ENCODE peak calls at places on chromosomes 1 and 21, in six cellular contexts. One of them, this sample, is unnamed.

GRCh38 chr1:109730666-109731065 is 10.2 kb downstream of the GSTM3 start:
- DNase-seq in transverse colon: no peak
- DNase-seq in upper lobe of left lung: no peak
- DNase-seq in GM12891: no peak
- DNase-seq in sigmoid colon: no peak
- DNase-seq in H1: no peak
- DNase-seq in this sample: no peak

GRCh38 chr1:48681476-48682305 is 95.0 kb downstream of the BEND5 start:
- DNase-seq in transverse colon: no peak
- DNase-seq in upper lobe of left lung: no peak
- DNase-seq in GM12891: no peak
- DNase-seq in sigmoid colon: no peak
- DNase-seq in H1: no peak
- DNase-seq in this sample: no peak

GRCh38 chr1:229905031-229905545 is 161.9 kb upstream of the GALNT2 start:
- DNase-seq in transverse colon: no peak
- DNase-seq in upper lobe of left lung: no peak
- DNase-seq in GM12891: no peak
- DNase-seq in sigmoid colon: no peak
- DNase-seq in H1: no peak
- DNase-seq in this sample: no peak

GRCh38 chr1:46053734-46054133 is 78.7 kb downstream of the PIK3R3 start:
- DNase-seq in transverse colon: no peak
- DNase-seq in upper lobe of left lung: no peak
- DNase-seq in GM12891: no peak
- DNase-seq in sigmoid colon: no peak
- DNase-seq in H1: no peak
- DNase-seq in this sample: no peak

GRCh38 chr21:45576838-45577737 is 34.8 kb upstream of the SLC19A1 start:
- DNase-seq in transverse colon: no peak
- DNase-seq in upper lobe of left lung: peak; percentile 60
- DNase-seq in GM12891: no peak
- DNase-seq in sigmoid colon: peak; percentile 46
- DNase-seq in H1: no peak
- DNase-seq in this sample: no peak

GRCh38 chr1:159598196-159598595 is 10.6 kb downstream of the APCS start:
- DNase-seq in transverse colon: no peak
- DNase-seq in upper lobe of left lung: no peak
- DNase-seq in GM12891: no peak
- DNase-seq in sigmoid colon: no peak
- DNase-seq in H1: no peak
- DNase-seq in this sample: peak; percentile 51

GRCh38 chr1:152495066-152495675 is 15.4 kb upstream of the LCE5A start:
- DNase-seq in transverse colon: peak; percentile 51
- DNase-seq in upper lobe of left lung: no peak
- DNase-seq in GM12891: peak; percentile 35
- DNase-seq in sigmoid colon: no peak
- DNase-seq in H1: no peak
- DNase-seq in this sample: peak; percentile 84

GRCh38 chr1:204104331-204105222 is 31.7 kb downstream of the SOX13 start:
- DNase-seq in transverse colon: peak; percentile 71
- DNase-seq in upper lobe of left lung: no peak
- DNase-seq in GM12891: no peak
- DNase-seq in sigmoid colon: no peak
- DNase-seq in H1: no peak
- DNase-seq in this sample: no peak

GRCh38 chr1:99643021-99643779 is 2.7 kb upstream of the PALMD start:
- DNase-seq in transverse colon: no peak
- DNase-seq in upper lobe of left lung: no peak
- DNase-seq in GM12891: no peak
- DNase-seq in sigmoid colon: no peak
- DNase-seq in H1: no peak
- DNase-seq in this sample: no peak

GRCh38 chr1:179779645-179780272 is 36.7 kb downstream of the FAM163A start:
- DNase-seq in transverse colon: no peak
- DNase-seq in upper lobe of left lung: no peak
- DNase-seq in GM12891: no peak
- DNase-seq in sigmoid colon: no peak
- DNase-seq in H1: no peak
- DNase-seq in this sample: no peak

GRCh38 chr1:52571783-52572182 is 18.9 kb upstream of the TUT4 start:
- DNase-seq in transverse colon: no peak
- DNase-seq in upper lobe of left lung: no peak
- DNase-seq in GM12891: no peak
- DNase-seq in sigmoid colon: no peak
- DNase-seq in H1: no peak
- DNase-seq in this sample: peak; percentile 31

GRCh38 chr1:179794669-179795068 is 51.6 kb downstream of the FAM163A start:
- DNase-seq in transverse colon: no peak
- DNase-seq in upper lobe of left lung: no peak
- DNase-seq in GM12891: no peak
- DNase-seq in sigmoid colon: peak; percentile 17
- DNase-seq in H1: no peak
- DNase-seq in this sample: no peak

GRCh38 chr1:85607126-85607912 is 26.8 kb downstream of the CCN1 start:
- DNase-seq in transverse colon: no peak
- DNase-seq in upper lobe of left lung: no peak
- DNase-seq in GM12891: no peak
- DNase-seq in sigmoid colon: no peak
- DNase-seq in H1: peak; percentile 93
- DNase-seq in this sample: peak; percentile 99

GRCh38 chr1:3642921-3643675 is 6.8 kb downstream of the WRAP73 start:
- DNase-seq in transverse colon: no peak
- DNase-seq in upper lobe of left lung: no peak
- DNase-seq in GM12891: no peak
- DNase-seq in sigmoid colon: no peak
- DNase-seq in H1: no peak
- DNase-seq in this sample: no peak

GRCh38 chr1:100835866-100836842 is 58.5 kb downstream of the EXTL2 start:
- DNase-seq in transverse colon: no peak
- DNase-seq in upper lobe of left lung: no peak
- DNase-seq in GM12891: no peak
- DNase-seq in sigmoid colon: no peak
- DNase-seq in H1: no peak
- DNase-seq in this sample: no peak

GRCh38 chr1:19861034-19861433 is 21.2 kb upstream of the OTUD3 start:
- DNase-seq in transverse colon: peak; percentile 53
- DNase-seq in upper lobe of left lung: no peak
- DNase-seq in GM12891: no peak
- DNase-seq in sigmoid colon: no peak
- DNase-seq in H1: no peak
- DNase-seq in this sample: no peak

GRCh38 chr1:214634267-214634666 is 31.3 kb downstream of the CENPF start:
- DNase-seq in transverse colon: no peak
- DNase-seq in upper lobe of left lung: no peak
- DNase-seq in GM12891: no peak
- DNase-seq in sigmoid colon: no peak
- DNase-seq in H1: no peak
- DNase-seq in this sample: no peak

GRCh38 chr1:169701261-169701802 is 10.1 kb downstream of the SELL start:
- DNase-seq in transverse colon: no peak
- DNase-seq in upper lobe of left lung: no peak
- DNase-seq in GM12891: no peak
- DNase-seq in sigmoid colon: no peak
- DNase-seq in H1: no peak
- DNase-seq in this sample: no peak

GRCh38 chr1:38891753-38892152 is 10.4 kb upstream of the GJA9 start:
- DNase-seq in transverse colon: no peak
- DNase-seq in upper lobe of left lung: no peak
- DNase-seq in GM12891: no peak
- DNase-seq in sigmoid colon: no peak
- DNase-seq in H1: peak; percentile 5
- DNase-seq in this sample: peak; percentile 84

GRCh38 chr1:121417289-121417955 is 232.6 kb downstream of the SRGAP2C start:
- DNase-seq in transverse colon: no peak
- DNase-seq in upper lobe of left lung: no peak
- DNase-seq in GM12891: no peak
- DNase-seq in sigmoid colon: no peak
- DNase-seq in H1: no peak
- DNase-seq in this sample: no peak

GRCh38 chr1:21661886-21662285 is 7.3 kb downstream of the RAP1GAP start:
- DNase-seq in transverse colon: no peak
- DNase-seq in upper lobe of left lung: no peak
- DNase-seq in GM12891: no peak
- DNase-seq in sigmoid colon: peak; percentile 24
- DNase-seq in H1: no peak
- DNase-seq in this sample: no peak

GRCh38 chr1:21657456-21658190 is 11.5 kb downstream of the RAP1GAP start:
- DNase-seq in transverse colon: no peak
- DNase-seq in upper lobe of left lung: no peak
- DNase-seq in GM12891: no peak
- DNase-seq in sigmoid colon: no peak
- DNase-seq in H1: no peak
- DNase-seq in this sample: no peak

GRCh38 chr1:21659924-21660326 is 9.2 kb downstream of the RAP1GAP start:
- DNase-seq in transverse colon: no peak
- DNase-seq in upper lobe of left lung: no peak
- DNase-seq in GM12891: no peak
- DNase-seq in sigmoid colon: no peak
- DNase-seq in H1: no peak
- DNase-seq in this sample: no peak

GRCh38 chr1:21662426-21663250 is 6.5 kb downstream of the RAP1GAP start:
- DNase-seq in transverse colon: no peak
- DNase-seq in upper lobe of left lung: no peak
- DNase-seq in GM12891: no peak
- DNase-seq in sigmoid colon: peak; percentile 11
- DNase-seq in H1: no peak
- DNase-seq in this sample: no peak

GRCh38 chr1:21659099-21659923 is 9.8 kb downstream of the RAP1GAP start:
- DNase-seq in transverse colon: peak; percentile 74
- DNase-seq in upper lobe of left lung: peak; percentile 95
- DNase-seq in GM12891: peak; percentile 97
- DNase-seq in sigmoid colon: peak; percentile 77
- DNase-seq in H1: peak; percentile 62
- DNase-seq in this sample: peak; percentile 85
- TF ChIP-seq POLR2AphosphoS5 in transverse colon: no peak
- TF ChIP-seq POLR2AphosphoS5 in upper lobe of left lung: no peak
- TF ChIP-seq POLR2AphosphoS5 in GM12891: no peak
- TF ChIP-seq POLR2AphosphoS5 in sigmoid colon: no peak
- TF ChIP-seq POLR2AphosphoS5 in H1: no peak
- TF ChIP-seq POLR2AphosphoS5 in this sample: no peak

GRCh38 chr21:35965699-35966098 is 94.6 kb downstream of the SETD4 start:
- DNase-seq in transverse colon: no peak
- DNase-seq in upper lobe of left lung: no peak
- DNase-seq in GM12891: no peak
- DNase-seq in sigmoid colon: no peak
- DNase-seq in H1: no peak
- DNase-seq in this sample: no peak

GRCh38 chr21:35962917-35963316 is 97.4 kb downstream of the SETD4 start:
- DNase-seq in transverse colon: no peak
- DNase-seq in upper lobe of left lung: no peak
- DNase-seq in GM12891: no peak
- DNase-seq in sigmoid colon: no peak
- DNase-seq in H1: no peak
- DNase-seq in this sample: no peak

GRCh38 chr21:35969281-35969680 is 91.0 kb downstream of the SETD4 start:
- DNase-seq in transverse colon: no peak
- DNase-seq in upper lobe of left lung: no peak
- DNase-seq in GM12891: no peak
- DNase-seq in sigmoid colon: no peak
- DNase-seq in H1: no peak
- DNase-seq in this sample: no peak

GRCh38 chr21:35968564-35968963 is 91.8 kb downstream of the SETD4 start:
- DNase-seq in transverse colon: no peak
- DNase-seq in upper lobe of left lung: no peak
- DNase-seq in GM12891: no peak
- DNase-seq in sigmoid colon: no peak
- DNase-seq in H1: no peak
- DNase-seq in this sample: no peak

GRCh38 chr21:35963920-35964451 is 96.3 kb downstream of the SETD4 start:
- DNase-seq in transverse colon: no peak
- DNase-seq in upper lobe of left lung: no peak
- DNase-seq in GM12891: no peak
- DNase-seq in sigmoid colon: no peak
- DNase-seq in H1: no peak
- DNase-seq in this sample: peak; percentile 66
- TF ChIP-seq POLR2AphosphoS5 in transverse colon: no peak
- TF ChIP-seq POLR2AphosphoS5 in upper lobe of left lung: no peak
- TF ChIP-seq POLR2AphosphoS5 in GM12891: no peak
- TF ChIP-seq POLR2AphosphoS5 in sigmoid colon: no peak
- TF ChIP-seq POLR2AphosphoS5 in H1: no peak
- TF ChIP-seq POLR2AphosphoS5 in this sample: no peak

DNA sequence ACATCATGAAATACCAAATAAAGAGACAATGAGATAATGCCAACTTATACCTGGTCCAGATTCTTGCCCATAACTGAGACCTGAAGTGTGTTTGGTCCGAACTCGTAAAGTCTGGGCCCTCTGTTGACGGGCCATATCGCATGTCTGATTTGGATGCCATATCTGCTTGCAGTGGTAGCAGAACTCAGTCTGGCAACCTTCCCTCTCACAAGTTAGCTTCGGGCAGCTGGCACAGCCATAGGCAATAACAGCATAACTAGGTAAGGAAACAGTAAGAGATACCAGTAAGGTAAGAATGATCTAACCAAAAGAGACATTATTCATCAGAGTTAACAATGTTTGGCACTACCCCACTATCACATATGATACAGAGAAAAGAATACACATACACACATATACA is 15.1 kb downstream of the RNF19B start:
- DNase-seq in transverse colon: no peak
- DNase-seq in upper lobe of left lung: no peak
- DNase-seq in GM12891: no peak
- DNase-seq in sigmoid colon: no peak
- DNase-seq in H1: no peak
- DNase-seq in this sample: no peak
- TF ChIP-seq POLR2AphosphoS5 in transverse colon: no peak
- TF ChIP-seq POLR2AphosphoS5 in upper lobe of left lung: no peak
- TF ChIP-seq POLR2AphosphoS5 in GM12891: no peak
- TF ChIP-seq POLR2AphosphoS5 in sigmoid colon: no peak
- TF ChIP-seq POLR2AphosphoS5 in H1: no peak
- TF ChIP-seq POLR2AphosphoS5 in this sample: no peak

DNA sequence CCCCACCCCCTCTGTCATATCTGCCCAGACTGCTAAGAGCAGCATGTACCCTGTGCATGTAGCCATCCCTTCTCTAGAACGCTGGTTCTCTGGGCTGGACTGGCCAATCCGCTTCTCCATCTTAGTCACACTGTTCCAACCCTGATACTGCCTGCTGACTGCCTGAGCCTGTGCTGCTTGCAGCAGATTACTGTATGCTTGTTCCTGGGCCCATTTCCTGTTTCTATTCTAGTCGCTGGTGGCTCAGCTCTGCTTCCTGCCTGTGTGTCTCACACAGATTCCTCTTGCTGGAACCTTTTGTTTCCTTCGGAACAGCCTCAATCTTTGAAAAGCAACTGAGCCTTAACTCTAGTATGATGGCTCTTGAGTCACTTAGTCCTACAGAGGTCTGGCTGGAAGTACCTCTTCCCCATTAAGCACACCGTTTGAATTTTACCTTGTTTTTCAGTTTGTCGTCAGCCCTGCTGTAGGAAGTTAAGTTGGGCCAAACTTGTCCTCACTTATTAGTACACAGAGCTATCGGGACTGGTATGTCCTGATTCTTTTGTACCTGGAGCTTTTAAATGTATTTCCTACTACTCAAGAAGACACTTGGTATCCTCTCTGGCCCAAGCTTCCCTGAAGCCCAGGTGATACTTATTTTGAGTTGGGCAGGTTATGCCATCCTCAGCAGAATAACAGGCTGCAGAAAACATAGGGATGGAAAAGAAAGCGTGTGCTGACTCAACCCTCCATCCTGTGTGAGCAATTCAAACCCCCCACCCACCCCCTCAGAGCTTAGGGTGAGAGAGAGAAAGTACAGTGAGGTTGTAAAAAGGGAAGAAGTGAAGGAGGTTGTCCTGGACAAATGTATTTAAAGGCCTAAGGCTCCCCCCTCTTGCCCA is 43.4 kb upstream of the PIGV start:
- DNase-seq in transverse colon: peak; percentile 81
- DNase-seq in upper lobe of left lung: no peak
- DNase-seq in GM12891: peak; percentile 52
- DNase-seq in sigmoid colon: peak; percentile 82
- DNase-seq in H1: no peak
- DNase-seq in this sample: peak; percentile 92
- TF ChIP-seq POLR2AphosphoS5 in transverse colon: no peak
- TF ChIP-seq POLR2AphosphoS5 in upper lobe of left lung: peak; percentile 88
- TF ChIP-seq POLR2AphosphoS5 in GM12891: peak; percentile 25
- TF ChIP-seq POLR2AphosphoS5 in sigmoid colon: no peak
- TF ChIP-seq POLR2AphosphoS5 in H1: no peak
- TF ChIP-seq POLR2AphosphoS5 in this sample: no peak

This sample was measured in GM23338.